ENCODE peak calls at places on chromosome 15, in eight cellular contexts. C is psoas muscle, P is heart left ventricle, T is IMR-90, Z is A549, N is colonic mucosa, V is HCT116, J is heart right ventricle. X is an unnamed sample.

GRCh38 chr15:30927148-30927761 is 23.5 kb downstream of the FAN1 start:
- DNase-seq in N (no peak), V (no peak), P (no peak), C (no peak), Z (no peak), T (no peak), J (no peak), X (no peak)

GRCh38 chr15:91876187-91876586 is 22.7 kb downstream of the SLCO3A1 start:
- DNase-seq in Z (no peak), N (no peak), C (no peak), T (no peak), J (no peak), P (no peak), V (no peak), X (no peak)

GRCh38 chr15:73994912-73995622 is 551 bp downstream of the PML start:
- DNase-seq in V (no peak), P (no peak), C (peak; percentile 39), Z (no peak), J (no peak), N (peak; percentile 52), T (no peak), X (peak; percentile 26)

GRCh38 chr15:63030101-63030528 is 12.4 kb upstream of the TPM1 start:
- DNase-seq in Z (no peak), J (no peak), T (peak; percentile 63), V (no peak), N (peak; percentile 46), C (peak; percentile 43), P (no peak), X (no peak)

GRCh38 chr15:40481671-40482070 is 10.9 kb downstream of the CHST14 start:
- DNase-seq in V (no peak), J (no peak), P (no peak), T (no peak), Z (no peak), C (no peak), N (no peak), X (no peak)

GRCh38 chr15:40439461-40440299 is 1.1 kb upstream of the BAHD1 start:
- DNase-seq in Z (no peak), C (peak; percentile 42), T (peak; percentile 26), V (no peak), J (peak; percentile 29), N (peak; percentile 59), P (peak; percentile 59), X (no peak)

GRCh38 chr15:36814708-36815107 is 235.3 kb downstream of the CDIN1 start:
- DNase-seq in Z (no peak), T (peak; percentile 21), J (no peak), P (no peak), V (no peak), N (no peak), C (no peak), X (no peak)

GRCh38 chr15:67024322-67024997 is 40.9 kb upstream of the SMAD3 start:
- DNase-seq in N (peak; percentile 85), P (peak; percentile 78), T (peak; percentile 97), J (peak; percentile 87), C (peak; percentile 71), V (peak; percentile 68), Z (peak; percentile 94), X (peak; percentile 54)

GRCh38 chr15:80568876-80569605 is 126.1 kb upstream of the ABHD17C start:
- DNase-seq in J (no peak), N (no peak), Z (no peak), T (peak; percentile 16), C (no peak), P (no peak), V (no peak), X (no peak)

GRCh38 chr15:49229922-49230321 is 59.9 kb downstream of the GALK2 start:
- DNase-seq in N (no peak), Z (no peak), T (no peak), C (no peak), P (no peak), V (no peak), J (no peak), X (no peak)

GRCh38 chr15:81419304-81419943 is 45.4 kb upstream of the TMC3 start:
- DNase-seq in Z (no peak), J (no peak), P (no peak), T (peak; percentile 79), N (no peak), C (no peak), V (no peak), X (no peak)

GRCh38 chr15:74010929-74011540 is 16.5 kb downstream of the PML start:
- DNase-seq in Z (no peak), J (no peak), V (no peak), C (no peak), T (no peak), P (no peak), N (no peak), X (no peak)

GRCh38 chr15:52071570-52071969 is 41.0 kb downstream of the BCL2L10 start:
- DNase-seq in N (peak; percentile 85), T (no peak), V (no peak), J (no peak), C (no peak), P (no peak), Z (no peak), X (no peak)

GRCh38 chr15:41671656-41672636 is 11.7 kb downstream of the MGA start:
- DNase-seq in J (no peak), N (no peak), T (no peak), P (no peak), C (no peak), Z (no peak), V (no peak), X (no peak)

GRCh38 chr15:32659340-32659831 is 17.9 kb downstream of the SCG5 start:
- DNase-seq in P (no peak), N (no peak), T (peak; percentile 86), V (no peak), C (peak; percentile 20), Z (peak; percentile 61), J (no peak), X (no peak)

GRCh38 chr15:90529008-90529368 is 735 bp upstream of the CRTC3 start:
- DNase-seq in N (no peak), Z (no peak), P (no peak), V (no peak), T (no peak), J (no peak), C (no peak), X (no peak)

GRCh38 chr15:91592586-91592985 is 260.9 kb upstream of the SLCO3A1 start:
- DNase-seq in T (no peak), V (no peak), J (no peak), N (no peak), C (no peak), P (no peak), Z (no peak), X (no peak)

DNA sequence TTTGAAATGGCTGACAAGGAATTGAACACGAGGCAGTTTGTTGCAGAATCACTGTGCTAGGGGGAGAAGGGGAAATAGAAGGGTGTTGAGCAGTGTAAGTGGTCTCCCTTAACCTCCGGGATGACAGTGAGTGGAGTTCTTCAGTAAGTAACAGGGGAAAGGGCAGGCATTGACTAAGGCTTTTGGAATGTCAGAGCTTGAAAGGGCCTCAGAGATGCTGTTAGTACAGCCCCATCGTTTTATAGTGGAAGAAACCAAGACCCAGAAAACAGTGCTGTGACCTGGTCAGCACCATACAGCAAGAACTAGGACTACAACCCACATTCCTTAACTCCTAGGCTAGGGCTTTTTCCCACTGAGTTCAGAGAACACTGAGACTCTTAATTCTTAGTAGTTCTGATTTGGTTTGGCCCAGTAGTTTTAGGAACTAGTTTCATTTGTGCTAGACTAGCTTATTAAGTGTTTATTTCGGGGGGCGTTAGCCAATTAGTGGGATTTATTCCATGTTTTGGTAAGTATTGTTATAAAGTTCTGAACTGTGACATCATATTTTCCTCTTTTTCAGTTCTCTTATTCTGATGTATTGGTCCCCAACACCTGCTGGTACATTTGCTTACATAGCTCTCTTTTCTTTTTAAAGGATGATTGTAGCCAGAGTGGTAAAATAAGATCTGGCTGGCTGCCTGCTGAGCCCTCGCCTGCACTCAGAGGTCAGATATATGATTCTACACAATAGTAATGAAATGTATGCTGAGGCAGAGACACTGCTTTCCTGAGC is 34.2 kb downstream of the RAB11A start:
- DNase-seq in J (no peak), N (no peak), V (no peak), Z (no peak), C (no peak), P (no peak), T (peak; percentile 51), X (no peak)
- H3K27ac ChIP-seq in J (no peak overlapping the region), N (no peak overlapping the region), V (no peak overlapping the region), Z (peak overlapping the region; percentile 69), C (no peak overlapping the region), P (no peak overlapping the region), T (no peak overlapping the region), X (no peak overlapping the region)

GRCh38 chr15:25022233-25022632 is 67.4 kb downstream of the SNRPN start:
- DNase-seq in C (no peak), T (peak; percentile 64), J (no peak), V (no peak), N (no peak), Z (no peak), P (no peak), X (no peak)
- H3K9me3 ChIP-seq in C (peaks cover 40% of the 10 kb centered on the region), T (no peaks in the 10 kb centered on the region), J (no peaks in the 10 kb centered on the region), V (peaks cover 39% of the 10 kb centered on the region), N (no peaks in the 10 kb centered on the region), Z (peaks cover 13% of the 10 kb centered on the region), P (peaks cover 100% of the 10 kb centered on the region), X (peaks cover 20% of the 10 kb centered on the region)

DNA sequence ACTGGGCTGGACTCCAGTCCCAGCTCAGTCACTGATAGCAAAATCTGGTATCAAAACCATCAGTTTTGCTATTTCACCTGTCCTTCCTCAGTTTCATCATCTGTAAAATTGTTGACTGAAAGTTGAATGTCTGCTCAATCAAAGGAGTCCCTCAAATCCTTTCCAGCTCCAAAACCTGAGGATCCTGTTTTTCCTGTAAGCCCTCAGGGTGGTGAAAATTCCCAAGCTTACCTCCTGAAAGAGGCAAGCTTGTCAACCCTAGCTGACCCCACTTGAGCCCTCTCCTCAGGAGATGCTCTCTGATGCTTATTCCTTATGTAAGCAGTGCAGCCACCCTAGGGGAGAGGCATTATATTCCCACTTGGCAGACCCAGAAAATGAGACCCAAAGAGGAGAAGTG is 82.6 kb downstream of the HMG20A start:
- DNase-seq in T (no peak), J (no peak), Z (no peak), V (no peak), N (no peak), P (no peak), C (no peak), X (no peak)
- H3K4me1 ChIP-seq in T (peaks cover 18% of the 10 kb centered on the region), J (peaks cover 70% of the 10 kb centered on the region), Z (no peaks in the 10 kb centered on the region), V (peaks cover 24% of the 10 kb centered on the region), N (peaks cover 15% of the 10 kb centered on the region), P (peaks cover 36% of the 10 kb centered on the region), C (peaks cover 48% of the 10 kb centered on the region), X (no peaks in the 10 kb centered on the region)

GRCh38 chr15:89114974-89115373 is 26.7 kb downstream of the ABHD2 start:
- DNase-seq in P (no peak), Z (no peak), T (peak; percentile 84), C (no peak), N (no peak), J (peak; percentile 54), V (no peak), X (no peak)
- H3K27ac ChIP-seq in P (peak overlapping the region; percentile 58), Z (peak overlapping the region; percentile 95), T (no peak overlapping the region), C (peak overlapping the region; percentile 44), N (peak overlapping the region; percentile 3), J (peak overlapping the region; percentile 98), V (no peak overlapping the region), X (no peak overlapping the region)

DNA sequence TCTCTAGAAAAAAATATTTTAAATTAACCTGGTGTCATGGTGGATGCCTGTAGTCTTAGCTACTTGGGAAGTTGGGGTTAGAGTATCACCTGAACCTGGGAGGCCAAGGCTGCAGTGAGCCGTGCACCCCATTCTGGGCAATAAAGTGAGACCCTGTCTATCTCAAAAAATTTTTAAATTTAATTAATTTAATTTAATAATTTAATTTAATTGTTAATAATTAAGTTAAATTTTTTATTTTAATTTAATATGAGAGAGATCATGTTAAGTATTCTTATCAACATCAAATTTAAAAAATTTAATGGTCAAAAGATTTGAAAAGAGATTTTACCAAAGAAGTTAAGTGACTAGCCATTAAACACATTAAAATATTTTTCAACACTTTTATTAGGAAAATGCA is 40.8 kb upstream of the FOXB1 start:
- DNase-seq in P (no peak), Z (no peak), T (no peak), N (no peak), J (no peak), C (no peak), V (no peak), X (no peak)
- H3K9me3 ChIP-seq in P (peaks cover 57% of the 10 kb centered on the region), Z (peaks cover 13% of the 10 kb centered on the region), T (peaks cover 2% of the 10 kb centered on the region), N (no peaks in the 10 kb centered on the region), J (no peaks in the 10 kb centered on the region), C (peaks cover 37% of the 10 kb centered on the region), V (no peaks in the 10 kb centered on the region), X (peaks cover 5% of the 10 kb centered on the region)